ENCODE peak calls at places on chromosomes 4 and X, in four cellular contexts. G is NCI-H1417, D is NCI-H1092 treated with DMSO at 0.1 percent for 48 hours, B is heart right ventricle. T is an unnamed sample.
A peak's percentile ranks its signal among the peaks of the same experiment; 100 is the strongest.

GRCh38 chrX:133053854-133054565 is 42.9 kb downstream of the USP26 start:
- DNase-seq in G (no peak), D (no peak), B (no peak), T (no peak)

GRCh38 chr4:154205471-154205870 is 286.1 kb downstream of the DCHS2 start:
- DNase-seq in G (no peak), D (no peak), B (no peak), T (no peak)

GRCh38 chr4:173777921-173778320 is 247.9 kb upstream of the HAND2 start:
- DNase-seq in G (no peak), D (no peak), B (no peak), T (no peak)

GRCh38 chrX:111467896-111468295 is 43.5 kb upstream of the SERTM2 start:
- DNase-seq in G (peak; percentile 14), D (peak; percentile 29), B (peak; percentile 5), T (no peak)

GRCh38 chr4:123477804-123478209 is 81.2 kb downstream of the SPRY1 start:
- DNase-seq in G (peak; percentile 48), D (no peak), B (peak; percentile 27), T (no peak)

GRCh38 chr4:174377613-174378012 is 93.9 kb downstream of the CEP44 start:
- DNase-seq in G (no peak), D (no peak), B (no peak), T (peak; percentile 1)

GRCh38 chrX:131938749-131939148 is 84.4 kb upstream of the STK26 start:
- DNase-seq in G (no peak), D (no peak), B (no peak), T (no peak)

GRCh38 chrX:49185062-49185394 is 1.1 kb downstream of the PRICKLE3 start:
- DNase-seq in G (no peak), D (no peak), B (no peak), T (no peak)

GRCh38 chr4:110124721-110125120 is 73.7 kb downstream of the ELOVL6 start:
- DNase-seq in G (no peak), D (no peak), B (no peak), T (no peak)